ENCODE peak calls at places on chromosomes 6 and 20, in seven cellular contexts. One of them, this sample, is unnamed.

GRCh38 chr6:144953552-144954240 is 668.6 kb downstream of the UTRN start:
- DNase-seq in K562: no peak
- DNase-seq in GM23338: no peak
- DNase-seq in GM12878: no peak
- DNase-seq in Panc1: no peak
- DNase-seq in A549: no peak
- DNase-seq in HCT116: peak; percentile 45
- DNase-seq in this sample: no peak

GRCh38 chr6:131948692-131949614 is 2.2 kb downstream of the CCN2 start:
- DNase-seq in HCT116: no peak
- DNase-seq in A549: no peak
- DNase-seq in Panc1: peak; percentile 74
- DNase-seq in GM23338: no peak
- DNase-seq in GM12878: no peak
- DNase-seq in K562: no peak
- DNase-seq in this sample: no peak

GRCh38 chr6:14713008-14713452 is 532.8 kb upstream of the JARID2 start:
- DNase-seq in GM12878: no peak
- DNase-seq in HCT116: no peak
- DNase-seq in A549: peak; percentile 30
- DNase-seq in K562: peak; percentile 33
- DNase-seq in Panc1: no peak
- DNase-seq in GM23338: no peak
- DNase-seq in this sample: no peak

GRCh38 chr20:25744261-25744660 is 47.6 kb upstream of the ZNF337 start:
- DNase-seq in K562: no peak
- DNase-seq in GM23338: no peak
- DNase-seq in GM12878: no peak
- DNase-seq in A549: no peak
- DNase-seq in HCT116: no peak
- DNase-seq in Panc1: no peak
- DNase-seq in this sample: no peak

GRCh38 chr20:4325548-4326187 is 310.3 kb upstream of the RNF24 start:
- DNase-seq in K562: no peak
- DNase-seq in GM12878: no peak
- DNase-seq in GM23338: no peak
- DNase-seq in A549: no peak
- DNase-seq in Panc1: no peak
- DNase-seq in HCT116: no peak
- DNase-seq in this sample: no peak

GRCh38 chr6:112800916-112801315 is 453.8 kb downstream of the RFPL4B start:
- DNase-seq in GM12878: no peak
- DNase-seq in A549: no peak
- DNase-seq in K562: no peak
- DNase-seq in Panc1: no peak
- DNase-seq in GM23338: no peak
- DNase-seq in HCT116: no peak
- DNase-seq in this sample: no peak

GRCh38 chr6:6701864-6702263 is 113.3 kb downstream of the LY86 start:
- DNase-seq in A549: no peak
- DNase-seq in GM23338: no peak
- DNase-seq in HCT116: no peak
- DNase-seq in K562: peak; percentile 75
- DNase-seq in Panc1: no peak
- DNase-seq in GM12878: no peak
- DNase-seq in this sample: no peak

GRCh38 chr6:15447546-15448232 is 201.8 kb downstream of the JARID2 start:
- DNase-seq in K562: no peak
- DNase-seq in A549: no peak
- DNase-seq in GM23338: no peak
- DNase-seq in HCT116: no peak
- DNase-seq in GM12878: no peak
- DNase-seq in Panc1: no peak
- DNase-seq in this sample: no peak

GRCh38 chr6:112468359-112468758 is 121.2 kb downstream of the RFPL4B start:
- DNase-seq in A549: no peak
- DNase-seq in Panc1: no peak
- DNase-seq in K562: no peak
- DNase-seq in GM12878: no peak
- DNase-seq in HCT116: no peak
- DNase-seq in GM23338: peak; percentile 6
- DNase-seq in this sample: no peak

GRCh38 chr20:36097751-36098151 is 56.8 kb upstream of the EPB41L1 start:
- DNase-seq in GM12878: no peak
- DNase-seq in GM23338: peak; percentile 88
- DNase-seq in K562: no peak
- DNase-seq in A549: no peak
- DNase-seq in Panc1: no peak
- DNase-seq in HCT116: no peak
- DNase-seq in this sample: no peak

GRCh38 chr6:166754218-166755030 is 127.4 kb upstream of the RPS6KA2 start:
- DNase-seq in GM23338: no peak
- DNase-seq in GM12878: no peak
- DNase-seq in K562: no peak
- DNase-seq in Panc1: no peak
- DNase-seq in A549: no peak
- DNase-seq in HCT116: no peak
- DNase-seq in this sample: no peak

GRCh38 chr6:110491644-110492317 is 15.4 kb upstream of the SLC22A16 start:
- DNase-seq in GM12878: no peak
- DNase-seq in K562: peak; percentile 17
- DNase-seq in GM23338: peak; percentile 10
- DNase-seq in Panc1: no peak
- DNase-seq in HCT116: no peak
- DNase-seq in A549: no peak
- DNase-seq in this sample: no peak

GRCh38 chr20:62662422-62662821 is 20.1 kb downstream of the SLCO4A1 start:
- DNase-seq in GM12878: no peak
- DNase-seq in A549: no peak
- DNase-seq in GM23338: no peak
- DNase-seq in Panc1: no peak
- DNase-seq in K562: no peak
- DNase-seq in HCT116: no peak
- DNase-seq in this sample: no peak

GRCh38 chr6:39362487-39362865 is 40.0 kb upstream of the KCNK16 start:
- DNase-seq in Panc1: no peak
- DNase-seq in K562: no peak
- DNase-seq in GM12878: no peak
- DNase-seq in A549: no peak
- DNase-seq in HCT116: no peak
- DNase-seq in GM23338: peak; percentile 48
- DNase-seq in this sample: no peak

GRCh38 chr20:23937303-23938117 is 51.1 kb downstream of the GGTLC1 start:
- DNase-seq in A549: peak; percentile 35
- DNase-seq in GM23338: peak; percentile 73
- DNase-seq in HCT116: peak; percentile 16
- DNase-seq in GM12878: peak; percentile 3
- DNase-seq in Panc1: peak; percentile 17
- DNase-seq in K562: peak; percentile 35
- DNase-seq in this sample: peak; percentile 24

GRCh38 chr6:36697481-36697903 is at the start of gene RAB44:
- DNase-seq in Panc1: no peak
- DNase-seq in GM12878: no peak
- DNase-seq in GM23338: no peak
- DNase-seq in K562: no peak
- DNase-seq in HCT116: no peak
- DNase-seq in A549: no peak
- DNase-seq in this sample: peak; percentile 82

GRCh38 chr20:24608926-24609667 is 139.7 kb downstream of the SYNDIG1 start:
- DNase-seq in K562: no peak
- DNase-seq in A549: no peak
- DNase-seq in Panc1: no peak
- DNase-seq in GM23338: no peak
- DNase-seq in GM12878: peak; percentile 51
- DNase-seq in HCT116: no peak
- DNase-seq in this sample: no peak

GRCh38 chr6:16883414-16883813 is 122.2 kb upstream of the ATXN1 start:
- DNase-seq in K562: no peak
- DNase-seq in GM23338: no peak
- DNase-seq in A549: no peak
- DNase-seq in Panc1: no peak
- DNase-seq in GM12878: no peak
- DNase-seq in HCT116: no peak
- DNase-seq in this sample: no peak

GRCh38 chr20:31698803-31699718 is 23.6 kb downstream of the BCL2L1 start:
- DNase-seq in GM23338: no peak
- DNase-seq in HCT116: peak; percentile 44
- DNase-seq in GM12878: no peak
- DNase-seq in Panc1: peak; percentile 99
- DNase-seq in K562: no peak
- DNase-seq in A549: peak; percentile 63
- DNase-seq in this sample: no peak

GRCh38 chr6:30689985-30690384 is 799 bp downstream of the NRM start:
- DNase-seq in GM12878: no peak
- DNase-seq in HCT116: no peak
- DNase-seq in K562: no peak
- DNase-seq in A549: no peak
- DNase-seq in Panc1: no peak
- DNase-seq in GM23338: no peak
- DNase-seq in this sample: no peak

GRCh38 chr6:107118976-107119375 is 3.7 kb upstream of the BEND3 start:
- DNase-seq in GM23338: no peak
- DNase-seq in HCT116: no peak
- DNase-seq in Panc1: no peak
- DNase-seq in GM12878: no peak
- DNase-seq in K562: no peak
- DNase-seq in A549: no peak
- DNase-seq in this sample: peak; percentile 28
- TF ChIP-seq REST in GM23338: no peak
- TF ChIP-seq REST in HCT116: no peak
- TF ChIP-seq REST in Panc1: no peak
- TF ChIP-seq REST in GM12878: no peak
- TF ChIP-seq REST in K562: no peak
- TF ChIP-seq REST in A549: no peak
- TF ChIP-seq REST in this sample: no peak

DNA sequence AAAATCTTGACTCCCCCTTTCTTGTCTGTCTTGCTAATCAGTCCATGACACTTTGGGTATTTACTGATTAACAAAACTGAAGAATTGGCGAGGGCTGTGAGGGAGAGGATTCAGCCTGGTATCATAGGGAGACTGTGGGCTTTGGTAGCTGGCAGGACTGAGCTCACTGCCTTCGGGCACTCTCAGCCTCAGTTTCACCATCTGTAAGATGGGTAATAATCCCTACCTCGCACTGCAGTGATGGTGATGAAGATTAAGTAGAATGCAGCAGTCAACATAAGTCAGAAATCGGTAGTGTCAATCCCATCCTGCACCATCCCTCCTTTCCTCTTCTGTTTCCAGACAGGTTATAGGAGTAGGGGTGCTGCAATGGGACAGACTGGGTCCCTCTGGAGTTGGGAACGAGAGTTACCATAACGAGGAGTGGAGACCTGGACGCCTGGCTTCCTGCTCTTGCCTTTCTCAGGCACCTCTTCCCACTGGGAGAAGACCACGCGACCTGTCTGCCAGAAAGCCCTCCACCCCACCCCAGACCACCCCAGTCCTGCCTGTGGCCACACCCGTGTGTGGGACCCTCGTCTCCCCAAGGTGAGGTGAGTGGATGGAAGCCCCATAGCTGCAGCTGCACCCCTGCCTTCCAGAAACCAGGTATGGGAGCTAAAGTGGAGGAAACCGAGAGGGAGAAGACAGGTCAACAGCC is 99.1 kb downstream of the SNX5 start:
- DNase-seq in GM23338: no peak
- DNase-seq in Panc1: no peak
- DNase-seq in HCT116: no peak
- DNase-seq in A549: no peak
- DNase-seq in K562: no peak
- DNase-seq in GM12878: no peak
- DNase-seq in this sample: no peak
- H3K27ac ChIP-seq in GM23338: no peak overlapping the region
- H3K27ac ChIP-seq in Panc1: no peak overlapping the region
- H3K27ac ChIP-seq in HCT116: no peak overlapping the region
- H3K27ac ChIP-seq in A549: no peak overlapping the region
- H3K27ac ChIP-seq in K562: no peak overlapping the region
- H3K27ac ChIP-seq in GM12878: no peak overlapping the region
- H3K27ac ChIP-seq in this sample: no peak overlapping the region

DNA sequence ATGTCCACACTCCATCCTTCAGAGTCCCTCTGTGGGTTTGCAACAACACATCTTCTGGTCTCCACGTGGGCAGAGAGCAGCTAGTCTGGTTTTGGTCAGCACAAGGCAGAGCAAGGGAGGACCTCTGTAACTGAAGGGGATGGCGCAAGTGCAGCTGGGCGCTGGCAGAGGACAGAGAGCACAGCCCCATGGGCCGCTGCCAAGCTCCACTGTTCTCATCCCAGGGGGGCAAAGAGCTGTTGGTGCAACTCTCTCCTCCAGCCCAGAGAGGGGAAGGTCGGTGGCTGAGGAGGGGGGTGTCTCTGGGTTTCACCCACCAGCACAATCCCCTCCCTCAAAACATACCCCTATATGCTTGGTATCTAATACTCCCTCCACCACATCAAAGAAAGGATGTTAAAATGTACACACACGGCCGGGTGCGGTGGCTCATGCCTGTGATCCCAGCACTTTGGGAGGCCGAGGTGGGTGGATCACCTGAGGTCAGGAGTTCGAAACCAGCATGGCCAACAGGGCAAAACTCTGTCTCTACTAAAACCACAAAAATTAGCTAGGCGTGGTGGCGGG is 9.1 kb downstream of the ATP9A start:
- DNase-seq in K562: no peak
- DNase-seq in A549: no peak
- DNase-seq in GM12878: no peak
- DNase-seq in Panc1: no peak
- DNase-seq in HCT116: no peak
- DNase-seq in GM23338: no peak
- DNase-seq in this sample: no peak
- TF ChIP-seq REST in K562: no peak
- TF ChIP-seq REST in A549: no peak
- TF ChIP-seq REST in GM12878: no peak
- TF ChIP-seq REST in Panc1: no peak
- TF ChIP-seq REST in HCT116: no peak
- TF ChIP-seq REST in GM23338: no peak
- TF ChIP-seq REST in this sample: no peak

DNA sequence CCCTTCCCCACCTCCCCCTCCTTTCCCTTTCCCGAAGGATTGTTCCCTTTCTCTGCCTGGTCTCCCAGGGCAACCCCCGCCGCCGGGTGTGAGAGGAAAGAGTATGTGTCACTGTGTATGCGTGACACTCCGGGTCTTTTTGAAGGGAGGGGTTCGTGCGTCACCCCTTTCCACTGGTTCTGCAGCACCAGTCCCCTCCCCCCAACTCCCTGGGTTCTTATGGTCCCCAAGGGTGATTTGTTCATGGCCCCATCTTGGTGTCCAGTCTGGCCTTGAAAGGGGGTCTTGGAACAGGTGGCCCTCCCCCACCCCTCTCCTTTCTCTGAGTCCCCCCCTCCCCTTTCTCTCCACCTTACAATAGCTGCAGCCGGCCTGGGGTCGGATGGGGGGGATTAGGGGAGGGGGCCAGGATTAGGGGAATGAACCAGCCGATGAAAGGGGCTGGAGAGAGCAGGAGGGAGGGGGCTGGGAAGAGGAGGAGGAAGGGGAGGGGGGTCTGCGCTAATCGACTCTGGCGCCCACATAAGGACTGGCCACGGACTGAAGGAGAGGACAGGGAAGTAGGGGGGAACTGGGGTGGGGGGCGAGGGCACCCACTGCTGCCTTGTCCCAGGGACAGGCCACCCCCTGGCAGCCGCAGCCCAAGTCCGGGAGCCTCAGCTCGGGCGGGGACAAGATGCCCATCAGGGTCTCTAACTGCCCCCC is 1.3 kb upstream of the RING1 start:
- DNase-seq in K562: no peak
- DNase-seq in A549: no peak
- DNase-seq in HCT116: no peak
- DNase-seq in Panc1: no peak
- DNase-seq in GM23338: peak; percentile 41
- DNase-seq in GM12878: no peak
- DNase-seq in this sample: no peak
- H3K27ac ChIP-seq in K562: peak overlapping the region; percentile 95
- H3K27ac ChIP-seq in A549: peak overlapping the region; percentile 100
- H3K27ac ChIP-seq in HCT116: peak overlapping the region; percentile 96
- H3K27ac ChIP-seq in Panc1: peak overlapping the region; percentile 95
- H3K27ac ChIP-seq in GM23338: no peak overlapping the region
- H3K27ac ChIP-seq in GM12878: peak overlapping the region; percentile 96
- H3K27ac ChIP-seq in this sample: no peak overlapping the region

This sample was measured in HL-60.